ENCODE peak calls at places on chromosomes 13 and 19, in four cellular contexts. I, U, G and D are unnamed samples.

GRCh38 chr19:30293051-30293785 is 79.0 kb upstream of the ZNF536 start:
- DNase-seq in I (no peak), U (no peak), G (no peak), D (no peak)

GRCh38 chr13:47372742-47373141 is 475.9 kb upstream of the HTR2A start:
- DNase-seq in I (no peak), U (no peak), G (no peak), D (peak)

GRCh38 chr19:35216833-35217707 is 11.5 kb downstream of the FAM187B start:
- DNase-seq in I (no peak), U (peak), G (no peak), D (no peak)

GRCh38 chr19:53308339-53308811 is 25.2 kb upstream of the ZNF845 start:
- DNase-seq in I (peak), U (no peak), G (peak), D (no peak)

GRCh38 chr13:95050800-95051620 is 250.2 kb downstream of the ABCC4 start:
- DNase-seq in I (no peak), U (no peak), G (no peak), D (no peak)

GRCh38 chr13:98548230-98548629 is 28.7 kb downstream of the STK24 start:
- DNase-seq in I (peak), U (no peak), G (no peak), D (no peak)

GRCh38 chr19:5113101-5113557 is 144.2 kb downstream of the KDM4B start:
- DNase-seq in I (peak), U (no peak), G (no peak), D (peak)

GRCh38 chr19:1276620-1277007 is 1.3 kb downstream of the FAM174C start:
- DNase-seq in I (no peak), U (no peak), G (no peak), D (no peak)

GRCh38 chr13:70347947-70348620 is 239.8 kb upstream of the KLHL1 start:
- DNase-seq in I (no peak), U (no peak), G (no peak), D (no peak)

GRCh38 chr13:86758116-86758515 is 913.1 kb upstream of the SLITRK5 start:
- DNase-seq in I (no peak), U (no peak), G (no peak), D (no peak)

GRCh38 chr13:110541526-110541920 is 20.0 kb downstream of the RAB20 start:
- DNase-seq in I (no peak), U (no peak), G (no peak), D (no peak)

GRCh38 chr19:43524922-43525835 is 1.8 kb downstream of the ETHE1 start:
- DNase-seq in I (peak), U (no peak), G (peak), D (peak)

GRCh38 chr19:45931055-45931454 is 16.5 kb upstream of the NANOS2 start:
- DNase-seq in I (no peak), U (no peak), G (no peak), D (no peak)

GRCh38 chr19:45929247-45929646 is 14.7 kb upstream of the NANOS2 start:
- DNase-seq in I (no peak), U (no peak), G (no peak), D (no peak)

GRCh38 chr19:45924891-45925447 is 10.4 kb upstream of the NANOS2 start:
- DNase-seq in I (no peak), U (no peak), G (no peak), D (no peak)

GRCh38 chr19:45922281-45922680 is 7.7 kb upstream of the NANOS2 start:
- DNase-seq in I (no peak), U (no peak), G (no peak), D (no peak)

DNA sequence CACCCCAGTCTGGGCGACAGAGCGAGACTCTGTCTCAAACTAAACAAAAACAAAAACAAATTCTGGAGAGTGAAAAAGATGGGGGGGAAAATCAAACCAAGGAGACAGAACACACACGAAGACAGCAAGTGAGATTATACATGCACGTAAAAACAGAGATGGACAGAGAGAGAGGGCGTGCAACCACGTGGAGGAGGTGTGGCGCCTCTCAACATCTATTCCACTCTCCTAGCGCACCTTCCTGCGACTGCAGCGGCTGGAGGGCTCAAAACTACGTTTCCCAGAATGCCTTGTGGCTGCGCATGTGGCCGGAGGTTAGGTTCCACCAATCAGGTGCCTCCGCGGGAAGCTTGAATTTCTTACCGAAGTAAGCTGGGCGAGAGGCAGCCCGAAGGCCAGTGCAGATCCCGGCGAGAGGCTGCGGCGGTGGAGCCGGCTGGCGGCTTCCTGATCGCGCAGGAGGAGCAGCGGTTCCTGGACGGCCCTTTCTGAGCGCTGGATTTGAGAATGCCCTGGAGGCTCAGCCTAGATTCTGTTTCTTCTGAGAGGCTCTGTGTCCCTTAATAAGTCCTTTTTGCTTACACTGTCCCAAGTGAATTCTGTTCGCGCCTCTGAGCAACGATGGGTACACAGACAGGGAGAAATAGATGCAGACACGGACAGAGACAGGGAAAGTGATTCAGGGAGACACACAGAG is 13.1 kb upstream of the NANOS2 start:
- DNase-seq in I (peak), U (peak), G (peak), D (peak)
- H3K4me3 ChIP-seq in I (no peak), U (no peak), G (no peak), D (no peak)

GRCh38 chr19:2451741-2452140 is 5.0 kb downstream of the LMNB2 start:
- DNase-seq in I (no peak), U (no peak), G (no peak), D (no peak)

GRCh38 chr19:2455481-2456300 is 1.1 kb downstream of the LMNB2 start:
- DNase-seq in I (no peak), U (peak), G (peak), D (no peak)

GRCh38 chr19:2454199-2454961 is 2.4 kb downstream of the LMNB2 start:
- DNase-seq in I (no peak), U (no peak), G (no peak), D (no peak)

GRCh38 chr19:2454962-2455409 is 1.8 kb downstream of the LMNB2 start:
- DNase-seq in I (no peak), U (no peak), G (no peak), D (no peak)

DNA sequence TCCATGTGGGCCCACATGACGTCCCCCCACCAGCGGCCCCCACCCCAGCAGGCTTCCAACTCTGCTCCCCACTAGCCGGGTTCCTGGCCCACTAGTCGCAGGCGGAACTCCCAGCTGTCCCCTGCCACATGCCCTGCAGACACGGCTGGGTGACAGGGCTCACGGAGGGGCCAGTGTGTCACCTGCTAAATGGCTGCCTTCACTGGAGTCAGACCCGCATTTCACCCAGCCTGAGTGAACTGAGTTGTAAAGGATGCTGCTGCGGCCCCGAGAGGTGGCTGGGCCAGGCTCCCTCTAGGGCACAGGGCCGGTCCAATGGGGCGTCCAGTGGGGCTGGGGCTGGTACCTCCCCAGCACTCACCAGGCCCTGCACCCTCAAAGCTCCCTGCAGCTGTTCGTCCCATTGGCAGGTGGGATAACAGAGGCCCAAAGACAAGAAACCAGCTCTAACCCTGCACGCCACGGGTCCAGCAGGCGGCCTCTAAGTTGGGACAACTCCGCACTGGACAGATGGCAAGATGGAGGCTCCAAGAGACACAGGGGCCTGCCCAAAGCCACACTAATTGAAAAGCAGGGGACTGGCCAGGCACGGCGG is 3.2 kb downstream of the LMNB2 start:
- DNase-seq in I (no peak), U (no peak), G (no peak), D (no peak)
- H3K4me3 ChIP-seq in I (no peak), U (no peak), G (no peak), D (no peak)

DNA sequence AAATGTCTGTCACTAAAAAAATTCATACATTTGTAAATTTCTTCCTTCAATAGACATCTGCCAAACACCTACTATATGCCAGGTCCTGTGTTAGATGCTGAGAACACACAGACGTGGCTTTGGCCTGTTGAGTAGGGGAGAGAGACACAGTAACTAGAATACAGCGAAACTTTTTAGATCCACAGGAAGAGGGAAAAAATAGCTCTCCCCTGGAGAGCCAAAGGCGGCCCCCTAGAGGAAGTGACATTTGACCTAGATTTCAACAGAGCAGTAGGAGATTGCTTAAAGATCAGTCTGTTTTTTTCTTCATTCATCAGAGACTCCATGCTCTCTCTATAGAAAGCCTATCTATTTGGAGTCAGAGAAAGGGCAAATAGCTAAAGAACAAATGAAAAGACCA is 11.3 kb downstream of the LCP1 start:
- DNase-seq in I (peak), U (peak), G (no peak), D (no peak)
- H3K4me3 ChIP-seq in I (no peak), U (peak), G (no peak), D (no peak)

GRCh38 chr19:13026478-13026999 is 31.3 kb downstream of the NFIX start:
- DNase-seq in I (peak), U (no peak), G (no peak), D (no peak)
- H3K4me3 ChIP-seq in I (peak), U (no peak), G (peak), D (peak)

GRCh38 chr13:80336335-80336734 is 4.6 kb downstream of the SPRY2 start:
- DNase-seq in I (peak), U (no peak), G (no peak), D (peak)
- H3K4me3 ChIP-seq in I (peak), U (no peak), G (peak), D (peak)

DNA sequence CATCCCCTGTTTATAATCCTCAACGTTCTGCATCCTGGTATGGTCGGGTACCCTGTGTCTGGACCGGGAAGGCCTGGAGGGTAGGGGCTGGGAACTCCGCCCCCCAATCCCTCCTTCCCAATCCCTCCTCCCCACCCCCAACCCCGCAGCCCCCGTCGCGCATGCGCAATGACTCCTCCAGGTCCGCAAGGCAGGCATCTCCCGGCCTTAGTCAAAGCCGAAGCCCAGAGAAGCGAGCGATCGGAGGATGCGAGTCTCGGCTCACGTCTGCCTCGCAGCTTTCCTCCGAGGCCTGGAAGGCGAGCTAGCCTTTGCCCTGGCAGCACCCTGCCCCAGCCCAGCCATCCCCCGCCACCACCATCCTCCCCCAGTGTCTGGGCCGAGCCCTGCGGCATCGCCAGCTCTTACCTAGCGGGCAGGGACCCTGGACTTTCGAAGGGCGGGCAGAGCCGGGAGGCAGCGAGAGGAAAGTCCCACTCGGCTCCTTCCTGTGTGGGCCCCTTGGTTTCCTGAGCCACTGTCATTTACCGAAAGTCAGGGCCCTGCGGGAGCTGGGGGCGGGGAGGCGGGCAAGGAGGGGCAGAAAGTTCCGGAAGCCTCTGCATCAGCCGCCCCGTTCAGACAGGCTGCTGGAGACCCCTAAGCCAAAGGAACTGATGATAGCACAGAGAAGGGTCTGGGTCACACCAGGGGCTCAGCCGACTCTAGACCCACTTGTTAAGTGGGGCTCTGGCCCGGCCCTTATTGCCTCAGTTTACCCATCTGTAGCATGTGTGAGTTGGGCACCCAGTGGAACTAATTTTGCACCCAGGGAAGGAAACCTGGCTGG is at the start of gene JAK3:
- DNase-seq in I (peak), U (peak), G (peak), D (peak)
- H3K4me3 ChIP-seq in I (peak), U (peak), G (peak), D (peak)

GRCh38 chr19:38616265-38616664 is 1.5 kb downstream of the MAP4K1 start:
- DNase-seq in I (no peak), U (no peak), G (no peak), D (no peak)
- H3K4me3 ChIP-seq in I (no peak), U (peak), G (no peak), D (no peak)